ENCODE peak calls at places on chromosome 1, in seven cellular contexts. W is dorsolateral prefrontal cortex; G is fibroblast of lung; N is activated CD4-positive, CD25-positive, alpha-beta regulatory T cell treated with anti-CD3 and anti-CD28 coated beads, Interleukin-2, amount 50 U/mL, for 16 hours; L is NCI-H1436; B is GM04504; P is hypothalamus. U is an unnamed sample.
A peak's percentile ranks its signal among the peaks of the same experiment; 100 is the strongest.

GRCh38 chr1:157209514-157209913 is 71.3 kb upstream of the ETV3 start:
- DNase-seq in W (no peak), G (no peak), N (no peak), L (no peak), B (no peak), P (no peak), U (no peak)

GRCh38 chr1:9714257-9714718 is 62.8 kb downstream of the PIK3CD start:
- DNase-seq in W (no peak), G (no peak), N (no peak), L (no peak), B (no peak), P (no peak), U (no peak)

GRCh38 chr1:85569737-85570404 is 10.7 kb upstream of the CCN1 start:
- DNase-seq in W (no peak), G (peak; percentile 52), N (no peak), L (no peak), B (no peak), P (no peak), U (no peak)

GRCh38 chr1:157411769-157412168 is 140.5 kb downstream of the FCRL5 start:
- DNase-seq in W (no peak), G (no peak), N (no peak), L (no peak), B (no peak), P (no peak), U (no peak)

GRCh38 chr1:67367370-67368345 is 60.0 kb downstream of the IL12RB2 start:
- DNase-seq in W (no peak), G (peak; percentile 23), N (no peak), L (no peak), B (no peak), P (no peak), U (no peak)

GRCh38 chr1:15916417-15916816 is 59.5 kb downstream of the ZBTB17 start:
- DNase-seq in W (no peak), G (peak; percentile 23), N (no peak), L (no peak), B (no peak), P (no peak), U (no peak)

GRCh38 chr1:15128520-15129313 is 24.8 kb upstream of the TMEM51 start:
- DNase-seq in W (peak; percentile 54), G (peak; percentile 36), N (peak; percentile 25), L (peak; percentile 34), B (peak; percentile 26), P (peak; percentile 9), U (peak; percentile 47)

GRCh38 chr1:41454406-41454805 is 30.1 kb downstream of the EDN2 start:
- DNase-seq in W (peak; percentile 85), G (peak; percentile 70), N (no peak), L (no peak), B (no peak), P (peak; percentile 78), U (peak; percentile 83)

U was measured in amygdala.